ENCODE peak calls at places on chromosomes 12 and 14, in eight cellular contexts. J, M, X, B, S, A, K and Q are unnamed samples.

GRCh38 chr14:80862983-80863382 is 78.6 kb downstream of the CEP128 start:
- DNase-seq in X (no peak), A (peak; percentile 12), S (no peak), B (no peak), M (no peak), K (no peak), J (no peak), Q (no peak)

GRCh38 chr12:2682301-2683282 is 112.2 kb upstream of the FKBP4 start:
- DNase-seq in A (peak; percentile 30), S (no peak), B (peak; percentile 28), J (peak; percentile 55), K (peak; percentile 51), X (no peak), M (no peak), Q (no peak)

GRCh38 chr12:87127272-87127671 is 871.1 kb upstream of the MGAT4C start:
- DNase-seq in B (no peak), A (no peak), J (no peak), X (no peak), M (no peak), S (no peak), K (no peak), Q (no peak)

GRCh38 chr12:113092478-113093408 is 36.2 kb downstream of the DTX1 start:
- DNase-seq in A (no peak), K (no peak), M (no peak), X (no peak), S (no peak), J (peak; percentile 68), B (peak; percentile 57), Q (no peak)

GRCh38 chr12:12715459-12716150 is 1.6 kb upstream of the CDKN1B start:
- DNase-seq in S (no peak), M (no peak), K (peak; percentile 50), A (peak; percentile 73), B (no peak), X (no peak), J (peak; percentile 64), Q (no peak)

GRCh38 chr12:62917939-62918338 is 17.0 kb downstream of the PPM1H start:
- DNase-seq in A (no peak), S (no peak), M (no peak), J (no peak), B (no peak), K (no peak), X (no peak), Q (no peak)

GRCh38 chr14:94560782-94561655 is at the start of gene SERPINA4:
- DNase-seq in B (no peak), S (no peak), J (no peak), K (no peak), X (no peak), A (no peak), M (no peak), Q (no peak)

GRCh38 chr12:15861404-15861803 is 20.8 kb upstream of the STRAP start:
- DNase-seq in B (no peak), K (no peak), J (no peak), X (no peak), M (no peak), A (no peak), S (no peak), Q (no peak)

GRCh38 chr12:102426599-102427541 is 53.5 kb downstream of the IGF1 start:
- DNase-seq in A (no peak), J (no peak), M (no peak), S (no peak), B (no peak), X (no peak), K (no peak), Q (no peak)

GRCh38 chr12:79422060-79422812 is 268.5 kb downstream of the PAWR start:
- DNase-seq in M (no peak), X (no peak), A (peak; percentile 60), J (no peak), B (no peak), S (no peak), K (no peak), Q (no peak)

GRCh38 chr12:14960548-14961465 is 594 bp downstream of the ARHGDIB start:
- DNase-seq in A (peak; percentile 83), K (peak; percentile 57), S (no peak), X (no peak), M (no peak), B (peak; percentile 45), J (peak; percentile 42), Q (peak; percentile 82)

GRCh38 chr12:113676117-113676516 is 204.4 kb upstream of the LHX5 start:
- DNase-seq in J (no peak), A (no peak), M (no peak), B (no peak), S (no peak), X (no peak), K (no peak), Q (no peak)

GRCh38 chr12:54412348-54412747 is 6.7 kb downstream of the ITGA5 start:
- DNase-seq in J (no peak), M (no peak), B (no peak), X (no peak), S (no peak), K (no peak), A (peak; percentile 41), Q (no peak)

GRCh38 chr12:124519741-124520140 is 47.7 kb downstream of the NCOR2 start:
- DNase-seq in M (no peak), A (no peak), K (no peak), X (no peak), B (no peak), S (no peak), J (no peak), Q (no peak)

GRCh38 chr14:31930070-31930469 is 147.0 kb upstream of the ARHGAP5 start:
- DNase-seq in K (no peak), S (no peak), X (no peak), J (no peak), B (no peak), A (no peak), M (no peak), Q (no peak)

GRCh38 chr12:50569321-50569720 is 64.5 kb downstream of the DIP2B start:
- DNase-seq in X (no peak), M (no peak), J (no peak), S (no peak), B (no peak), K (no peak), A (peak; percentile 31), Q (no peak)

GRCh38 chr14:76203086-76204001 is 51.6 kb downstream of the GPATCH2L start:
- DNase-seq in J (no peak), A (peak; percentile 41), S (peak; percentile 48), B (no peak), X (no peak), M (peak; percentile 50), K (no peak), Q (no peak)

GRCh38 chr12:132259364-132259871 is 70.0 kb downstream of the GALNT9 start:
- DNase-seq in B (no peak), X (no peak), A (no peak), K (no peak), M (no peak), J (no peak), S (no peak), Q (no peak)

GRCh38 chr14:89137514-89138163 is 279.4 kb downstream of the FOXN3 start:
- DNase-seq in J (no peak), M (peak; percentile 18), S (no peak), A (peak; percentile 79), B (peak; percentile 88), X (peak; percentile 85), K (no peak), Q (no peak)

GRCh38 chr14:65228436-65228835 is 126.1 kb upstream of the MAX start:
- DNase-seq in J (peak; percentile 88), B (no peak), K (no peak), S (no peak), A (no peak), X (no peak), M (no peak), Q (no peak)

GRCh38 chr14:78022059-78022458 is 148.1 kb upstream of the NRXN3 start:
- DNase-seq in B (peak; percentile 59), K (peak; percentile 14), J (peak; percentile 61), M (no peak), A (peak; percentile 44), X (no peak), S (no peak), Q (no peak)

GRCh38 chr12:69548687-69549086 is 36.6 kb upstream of the CCT2 start:
- DNase-seq in S (no peak), A (no peak), K (no peak), J (no peak), B (no peak), X (no peak), M (no peak), Q (no peak)

GRCh38 chr12:131816495-131816894 is 11.7 kb upstream of the MMP17 start:
- DNase-seq in K (no peak), S (no peak), A (no peak), M (no peak), B (no peak), X (no peak), J (no peak), Q (no peak)

GRCh38 chr12:97275261-97276197 is 187.1 kb upstream of the RMST start:
- DNase-seq in A (no peak), K (no peak), M (no peak), B (no peak), J (no peak), S (no peak), X (peak; percentile 63), Q (no peak)

GRCh38 chr12:54273981-54274380 is 5.9 kb downstream of the CBX5 start:
- DNase-seq in B (no peak), X (no peak), M (no peak), A (no peak), J (no peak), K (no peak), S (no peak), Q (no peak)

GRCh38 chr14:51552768-51553426 is 98.8 kb upstream of the FRMD6 start:
- DNase-seq in J (no peak), K (no peak), S (no peak), X (peak; percentile 86), B (no peak), A (peak; percentile 26), M (peak; percentile 47), Q (no peak)
- H3K4me1 ChIP-seq in J (no peaks in the 10 kb centered on the region), K (no peaks in the 10 kb centered on the region), S (no peaks in the 10 kb centered on the region), X (no peaks in the 10 kb centered on the region), B (no peaks in the 10 kb centered on the region), A (peaks cover 29% of the 10 kb centered on the region), M (no peaks in the 10 kb centered on the region), Q (no peaks in the 10 kb centered on the region)

GRCh38 chr14:59337151-59337611 is 128.0 kb downstream of the GPR135 start:
- DNase-seq in K (no peak), S (peak; percentile 41), M (peak; percentile 87), J (no peak), X (peak; percentile 53), A (peak; percentile 70), B (peak; percentile 51), Q (no peak)
- H3K4me1 ChIP-seq in K (no peaks in the 10 kb centered on the region), S (peaks cover 15% of the 10 kb centered on the region), M (peaks cover 4% of the 10 kb centered on the region), J (no peaks in the 10 kb centered on the region), X (no peaks in the 10 kb centered on the region), A (peaks cover 61% of the 10 kb centered on the region), B (peaks cover 36% of the 10 kb centered on the region), Q (no peaks in the 10 kb centered on the region)

GRCh38 chr12:31574803-31575573 is 15.9 kb downstream of the DENND5B start:
- DNase-seq in S (no peak), J (no peak), A (peak; percentile 90), X (no peak), M (no peak), K (no peak), B (no peak), Q (no peak)
- H3K4me1 ChIP-seq in S (peaks cover 11% of the 10 kb centered on the region), J (peaks cover 38% of the 10 kb centered on the region), A (peaks cover 23% of the 10 kb centered on the region), X (no peaks in the 10 kb centered on the region), M (no peaks in the 10 kb centered on the region), K (no peaks in the 10 kb centered on the region), B (peaks cover 14% of the 10 kb centered on the region), Q (no peaks in the 10 kb centered on the region)

GRCh38 chr14:28057286-28058011 is 709.1 kb upstream of the FOXG1 start:
- DNase-seq in S (no peak), K (no peak), B (no peak), M (no peak), A (peak; percentile 4), J (no peak), X (no peak), Q (no peak)
- H3K4me1 ChIP-seq in S (no peaks in the 10 kb centered on the region), K (no peaks in the 10 kb centered on the region), B (no peaks in the 10 kb centered on the region), M (no peaks in the 10 kb centered on the region), A (no peaks in the 10 kb centered on the region), J (no peaks in the 10 kb centered on the region), X (no peaks in the 10 kb centered on the region), Q (no peaks in the 10 kb centered on the region)